ENCODE peak calls at places on chromosomes 16 and 17, in nine cellular contexts. U, V, L, K, O, B, C, A and N are unnamed samples.

GRCh38 chr17:38943607-38944006 is 18.2 kb downstream of the LASP1NB start:
- DNase-seq in U (no peak), O (no peak), B (peak), K (peak), C (no peak), L (no peak), V (no peak), A (no peak), N (no peak)

GRCh38 chr17:41811549-41812175 is at the start of gene P3H4:
- DNase-seq in A (peak), C (peak), O (peak), V (peak), L (peak), K (peak), U (peak), B (peak), N (peak)

GRCh38 chr17:14741516-14741915 is 440.6 kb downstream of the HS3ST3B1 start:
- DNase-seq in A (no peak), O (no peak), B (no peak), L (no peak), V (no peak), C (peak), U (no peak), K (no peak), N (no peak)

GRCh38 chr16:83972256-83973008 is 4.4 kb downstream of the NECAB2 start:
- DNase-seq in V (no peak), B (no peak), K (no peak), L (no peak), U (no peak), A (no peak), C (no peak), O (no peak), N (no peak)

GRCh38 chr17:59859444-59860025 is 33.2 kb downstream of the TUBD1 start:
- DNase-seq in U (no peak), B (peak), V (no peak), K (peak), A (no peak), C (peak), O (no peak), L (no peak), N (no peak)

GRCh38 chr17:50935201-50936124 is 69.3 kb upstream of the TOB1 start:
- DNase-seq in K (no peak), O (no peak), B (no peak), A (peak), U (peak), C (peak), L (peak), V (peak), N (peak)

GRCh38 chr17:74951680-74952421 is 16.2 kb downstream of the OTOP3 start:
- DNase-seq in O (no peak), K (no peak), B (no peak), V (no peak), A (no peak), U (no peak), C (no peak), L (no peak), N (no peak)

GRCh38 chr16:50462793-50463507 is 85.2 kb upstream of the NKD1 start:
- DNase-seq in K (no peak), O (no peak), L (no peak), A (no peak), B (no peak), C (no peak), U (no peak), V (no peak), N (no peak)

GRCh38 chr16:20897897-20898296 is 2.3 kb downstream of the DCUN1D3 start:
- DNase-seq in B (no peak), K (no peak), A (no peak), L (no peak), U (no peak), C (no peak), V (no peak), O (no peak), N (no peak)

GRCh38 chr16:66895999-66896398 is 15.7 kb downstream of the PDP2 start:
- DNase-seq in L (no peak), A (no peak), C (no peak), V (no peak), B (no peak), K (no peak), O (no peak), U (no peak), N (no peak)

GRCh38 chr16:5512037-5512436 is 414.4 kb upstream of the EEF2KMT start:
- DNase-seq in A (no peak), L (no peak), U (no peak), O (no peak), V (no peak), B (no peak), K (no peak), C (no peak), N (no peak)

GRCh38 chr17:82984751-82985435 is 94.5 kb upstream of the METRNL start:
- DNase-seq in A (no peak), C (peak), O (no peak), U (no peak), K (no peak), B (no peak), V (no peak), L (no peak), N (no peak)

GRCh38 chr17:56707312-56708219 is 114.1 kb downstream of the NOG start:
- DNase-seq in B (no peak), A (no peak), C (no peak), V (no peak), O (no peak), K (no peak), L (no peak), U (no peak), N (no peak)

GRCh38 chr17:7252176-7253043 is at the start of gene ELP5:
- DNase-seq in B (peak), O (peak), U (peak), K (peak), A (peak), V (peak), L (peak), C (peak), N (peak)

GRCh38 chr17:16040710-16041251 is 41.2 kb downstream of the TTC19 start:
- DNase-seq in V (peak), U (no peak), C (peak), B (no peak), A (no peak), K (no peak), L (no peak), O (no peak), N (no peak)

GRCh38 chr17:81064746-81065475 is 30.0 kb downstream of the BAIAP2 start:
- DNase-seq in V (no peak), B (no peak), C (no peak), L (peak), K (no peak), U (peak), A (no peak), O (no peak), N (no peak)

GRCh38 chr16:1175566-1176279 is 22.8 kb downstream of the CACNA1H start:
- DNase-seq in C (no peak), B (no peak), K (no peak), A (no peak), V (no peak), O (no peak), U (no peak), L (no peak), N (no peak)

GRCh38 chr17:55271223-55271571 is 6.4 kb downstream of the HLF start:
- DNase-seq in C (no peak), K (no peak), B (no peak), O (no peak), A (no peak), U (no peak), V (no peak), L (no peak), N (no peak)

GRCh38 chr17:71118039-71118438 is 948.7 kb downstream of the KCNJ2 start:
- DNase-seq in U (no peak), V (peak), C (peak), L (no peak), A (no peak), K (peak), O (peak), B (peak), N (peak)

GRCh38 chr17:29216856-29217255 is 29.8 kb upstream of the CRYBA1 start:
- DNase-seq in L (no peak), C (no peak), B (no peak), U (no peak), V (no peak), A (no peak), K (no peak), O (no peak), N (peak)

GRCh38 chr16:15576960-15577958 is 65.7 kb downstream of the MARF1 start:
- DNase-seq in B (no peak), V (no peak), L (no peak), U (no peak), O (no peak), C (no peak), K (no peak), A (no peak), N (no peak)

GRCh38 chr16:84358601-84359295 is 9.6 kb upstream of the ATP2C2 start:
- DNase-seq in A (no peak), L (no peak), B (no peak), U (no peak), V (no peak), O (no peak), C (no peak), K (no peak), N (no peak)

GRCh38 chr16:20910781-20911321 is 10.3 kb downstream of the LYRM1 start:
- DNase-seq in K (no peak), A (no peak), O (peak), B (no peak), L (no peak), C (peak), V (no peak), U (no peak), N (peak)

GRCh38 chr16:19228575-19228974 is 57.0 kb upstream of the CLEC19A start:
- DNase-seq in C (no peak), A (no peak), L (no peak), O (no peak), U (no peak), V (no peak), K (no peak), B (no peak), N (no peak)

DNA sequence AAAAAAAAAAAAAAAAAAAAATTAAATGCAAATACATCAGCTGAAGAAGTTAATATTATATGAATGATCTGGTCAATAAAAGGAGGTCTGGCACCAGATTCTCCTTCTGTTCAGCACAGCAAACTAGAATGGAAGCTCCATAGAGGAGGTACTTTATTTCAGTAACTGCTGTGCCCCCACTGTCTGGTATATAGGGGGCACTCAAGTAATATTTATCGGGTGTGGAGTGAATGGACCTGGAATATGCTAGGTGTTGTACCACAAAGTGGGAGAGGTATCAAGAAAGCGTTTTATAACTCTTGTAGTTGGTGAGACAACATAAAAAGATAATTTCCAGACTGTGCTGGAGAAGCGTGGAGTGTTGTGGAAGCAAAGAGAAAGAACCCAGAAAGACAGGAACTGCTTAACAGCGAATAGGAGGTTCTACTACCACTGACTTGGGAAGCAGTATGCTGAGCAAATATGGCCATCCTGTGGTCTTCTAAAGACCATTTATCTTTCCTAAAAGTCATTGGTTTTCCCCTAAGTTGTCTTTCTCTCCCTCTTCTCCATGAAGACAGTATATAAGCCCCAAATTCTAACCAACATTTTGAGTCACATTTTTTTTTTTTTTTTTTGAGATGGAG is 12.2 kb upstream of the PRKCA start:
- DNase-seq in K (no peak), A (no peak), U (no peak), V (no peak), C (no peak), L (no peak), O (no peak), B (peak), N (no peak)
- TF ChIP-seq CTCF in K (no peak), A (peak), U (no peak), V (peak), C (peak), L (peak), O (peak), B (peak), N (no peak)

GRCh38 chr17:37762669-37763068 is 17.8 kb upstream of the HNF1B start:
- DNase-seq in V (no peak), B (no peak), K (no peak), U (no peak), A (no peak), O (no peak), L (no peak), C (no peak), N (no peak)

GRCh38 chr17:37756060-37756459 is 11.2 kb upstream of the HNF1B start:
- DNase-seq in C (no peak), V (no peak), O (no peak), U (no peak), B (no peak), L (no peak), K (no peak), A (no peak), N (no peak)

GRCh38 chr17:37759014-37759637 is 14.3 kb upstream of the HNF1B start:
- DNase-seq in K (no peak), O (no peak), L (no peak), V (no peak), U (no peak), A (no peak), B (no peak), C (no peak), N (no peak)

GRCh38 chr17:37764383-37764782 is 19.5 kb upstream of the HNF1B start:
- DNase-seq in O (no peak), A (no peak), U (no peak), K (peak), C (no peak), B (no peak), V (no peak), L (no peak), N (no peak)

GRCh38 chr17:37761065-37761464 is 16.2 kb upstream of the HNF1B start:
- DNase-seq in O (no peak), V (no peak), A (no peak), K (peak), L (no peak), U (no peak), C (no peak), B (no peak), N (no peak)
- H3K27ac ChIP-seq in O (no peak), V (no peak), A (no peak), K (peak), L (no peak), U (no peak), C (no peak), B (no peak), N (no peak)

DNA sequence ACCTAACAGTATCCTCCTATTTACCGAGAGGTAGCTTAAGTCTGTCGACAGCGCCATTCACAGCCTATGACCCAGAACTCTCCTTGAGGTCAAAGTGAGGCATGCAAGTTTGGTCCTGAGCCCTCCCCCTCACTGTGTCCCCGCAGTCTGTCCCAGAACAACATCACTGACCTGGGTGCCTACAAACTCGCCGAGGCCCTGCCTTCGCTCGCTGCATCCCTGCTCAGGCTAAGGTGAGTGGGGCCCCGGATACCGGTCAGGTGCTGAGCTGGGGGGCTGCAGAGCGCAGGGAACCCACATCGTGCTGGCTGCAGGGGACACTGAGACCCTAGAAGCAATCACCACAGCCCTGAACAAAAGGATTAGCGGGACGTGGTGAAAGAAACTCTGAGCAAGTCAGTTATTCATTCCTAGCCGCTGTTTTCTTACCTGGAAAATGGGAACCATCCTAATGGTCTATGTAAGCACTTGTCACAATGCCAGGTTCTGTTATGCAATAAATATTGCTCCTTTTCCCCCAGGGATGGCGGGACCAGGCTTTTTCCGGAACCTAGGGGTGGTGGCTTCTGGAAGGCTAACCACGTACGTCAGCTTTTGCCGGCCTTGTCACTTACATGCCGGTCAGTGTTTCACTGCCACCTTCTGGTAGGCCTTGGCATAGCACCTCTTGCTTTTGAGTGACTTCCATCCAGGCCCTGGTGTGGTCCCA is 23.8 kb downstream of the DEXI start:
- DNase-seq in V (peak), A (peak), C (peak), U (peak), O (peak), B (peak), L (peak), K (peak), N (peak)
- TF ChIP-seq CTCF in V (peak), A (peak), C (peak), U (peak), O (peak), B (peak), L (peak), K (peak), N (peak)

GRCh38 chr17:61492759-61493526 is 40.7 kb downstream of the TBX4 start:
- DNase-seq in L (no peak), O (no peak), A (no peak), C (no peak), U (no peak), B (no peak), V (no peak), K (no peak), N (no peak)

GRCh38 chr17:61491981-61492380 is 39.8 kb downstream of the TBX4 start:
- DNase-seq in V (no peak), B (no peak), C (no peak), A (no peak), L (no peak), K (no peak), O (no peak), U (no peak), N (no peak)

GRCh38 chr17:61496174-61496956 is 44.1 kb downstream of the TBX4 start:
- DNase-seq in C (no peak), U (no peak), V (no peak), B (no peak), K (no peak), A (no peak), O (no peak), L (no peak), N (no peak)

GRCh38 chr17:61495161-61495857 is 43.1 kb downstream of the TBX4 start:
- DNase-seq in U (no peak), B (no peak), C (no peak), K (no peak), L (no peak), O (peak), A (no peak), V (no peak), N (peak)

DNA sequence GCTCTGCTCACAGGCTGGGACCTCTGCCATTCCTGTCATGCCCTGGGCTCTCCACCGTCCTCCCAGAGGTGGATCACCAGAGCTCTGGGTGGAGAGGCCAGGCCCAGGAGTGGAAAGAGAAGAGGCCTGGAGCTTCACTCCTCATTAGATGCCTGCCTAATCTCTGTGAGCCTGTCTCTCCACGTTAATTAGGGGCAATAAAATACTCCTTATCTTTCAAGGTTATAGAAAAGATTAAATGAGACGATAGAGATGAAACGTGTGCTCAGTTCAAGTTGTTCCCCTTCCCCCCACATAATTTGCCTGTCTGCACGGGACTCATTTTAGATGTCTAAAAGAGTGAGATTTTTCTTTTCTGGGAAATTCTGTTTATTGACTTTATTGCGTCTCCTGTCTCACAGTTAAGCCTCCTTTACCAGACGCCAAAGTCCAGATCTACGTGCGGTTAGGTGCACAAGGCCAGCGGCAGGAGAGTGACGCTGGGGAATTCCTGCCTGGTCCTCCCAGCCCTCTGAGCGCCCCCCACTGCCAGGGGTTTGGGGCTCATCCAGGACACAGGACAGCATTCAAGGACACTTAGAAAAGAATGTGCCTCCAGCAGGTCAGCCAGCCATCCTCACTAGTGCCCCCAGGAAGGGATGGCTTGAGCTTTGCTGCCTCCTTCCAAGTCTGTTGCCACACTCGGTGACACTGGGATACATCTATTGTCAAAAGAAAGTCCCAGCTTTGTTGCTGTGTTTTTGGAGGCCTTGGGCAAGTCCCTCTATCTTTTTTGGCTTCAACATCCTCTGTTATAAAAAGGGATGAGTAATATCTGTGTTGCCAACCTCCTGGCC is 42.3 kb downstream of the TBX4 start:
- DNase-seq in V (no peak), K (no peak), C (no peak), A (no peak), U (no peak), L (no peak), B (no peak), O (no peak), N (no peak)
- H3K27ac ChIP-seq in V (no peak), K (no peak), C (no peak), A (no peak), U (no peak), L (no peak), B (no peak), O (peak), N (no peak)